ENCODE peak calls at places on chromosome 20, in seven cellular contexts. One of them, this sample, is unnamed.

GRCh38 chr20:24694157-24694726 is 224.8 kb downstream of the SYNDIG1 start:
- DNase-seq in H9: peak; percentile 9
- DNase-seq in IMR-90: no peak
- DNase-seq in neuronal stem cell: no peak
- DNase-seq in H1: peak; percentile 27
- DNase-seq in trophoblast cell: no peak
- DNase-seq in mesenchymal stem cell: no peak
- DNase-seq in this sample: no peak

GRCh38 chr20:20369353-20370086 is 1.6 kb downstream of the INSM1 start:
- DNase-seq in H9: peak; percentile 86
- DNase-seq in IMR-90: no peak
- DNase-seq in neuronal stem cell: no peak
- DNase-seq in H1: peak; percentile 78
- DNase-seq in trophoblast cell: no peak
- DNase-seq in mesenchymal stem cell: no peak
- DNase-seq in this sample: peak; percentile 41

GRCh38 chr20:17676942-17677341 is 5.1 kb downstream of the RRBP1 start:
- DNase-seq in H9: no peak
- DNase-seq in IMR-90: peak; percentile 39
- DNase-seq in neuronal stem cell: no peak
- DNase-seq in H1: no peak
- DNase-seq in trophoblast cell: no peak
- DNase-seq in mesenchymal stem cell: no peak
- DNase-seq in this sample: no peak

GRCh38 chr20:58192567-58192966 is 35.9 kb downstream of the ANKRD60 start:
- DNase-seq in H9: peak; percentile 50
- DNase-seq in IMR-90: no peak
- DNase-seq in neuronal stem cell: no peak
- DNase-seq in H1: peak; percentile 87
- DNase-seq in trophoblast cell: no peak
- DNase-seq in mesenchymal stem cell: no peak
- DNase-seq in this sample: no peak

GRCh38 chr20:25408890-25409289 is 1.4 kb downstream of the GINS1 start:
- DNase-seq in H9: no peak
- DNase-seq in IMR-90: no peak
- DNase-seq in neuronal stem cell: no peak
- DNase-seq in H1: no peak
- DNase-seq in trophoblast cell: no peak
- DNase-seq in mesenchymal stem cell: no peak
- DNase-seq in this sample: no peak

GRCh38 chr20:4953881-4954280 is 47.4 kb downstream of the SLC23A2 start:
- DNase-seq in H9: no peak
- DNase-seq in IMR-90: peak; percentile 44
- DNase-seq in neuronal stem cell: no peak
- DNase-seq in H1: no peak
- DNase-seq in trophoblast cell: no peak
- DNase-seq in mesenchymal stem cell: no peak
- DNase-seq in this sample: no peak

GRCh38 chr20:3935956-3936340 is 46.8 kb downstream of the PANK2 start:
- DNase-seq in H9: no peak
- DNase-seq in IMR-90: no peak
- DNase-seq in neuronal stem cell: no peak
- DNase-seq in H1: no peak
- DNase-seq in trophoblast cell: no peak
- DNase-seq in mesenchymal stem cell: no peak
- DNase-seq in this sample: no peak

GRCh38 chr20:62697468-62697912 is 11.1 kb upstream of the NTSR1 start:
- DNase-seq in H9: no peak
- DNase-seq in IMR-90: no peak
- DNase-seq in neuronal stem cell: no peak
- DNase-seq in H1: no peak
- DNase-seq in trophoblast cell: no peak
- DNase-seq in mesenchymal stem cell: no peak
- DNase-seq in this sample: no peak

GRCh38 chr20:60177080-60177479 is 218.9 kb downstream of the CDH26 start:
- DNase-seq in H9: no peak
- DNase-seq in IMR-90: no peak
- DNase-seq in neuronal stem cell: no peak
- DNase-seq in H1: no peak
- DNase-seq in trophoblast cell: no peak
- DNase-seq in mesenchymal stem cell: no peak
- DNase-seq in this sample: no peak
- H3K23ac ChIP-seq in H9: no peak overlapping the region
- H3K23ac ChIP-seq in IMR-90: no peak overlapping the region
- H3K23ac ChIP-seq in neuronal stem cell: no peak overlapping the region
- H3K23ac ChIP-seq in H1: no peak overlapping the region
- H3K23ac ChIP-seq in trophoblast cell: no peak overlapping the region
- H3K23ac ChIP-seq in mesenchymal stem cell: no peak overlapping the region
- H3K23ac ChIP-seq in this sample: no peak overlapping the region

DNA sequence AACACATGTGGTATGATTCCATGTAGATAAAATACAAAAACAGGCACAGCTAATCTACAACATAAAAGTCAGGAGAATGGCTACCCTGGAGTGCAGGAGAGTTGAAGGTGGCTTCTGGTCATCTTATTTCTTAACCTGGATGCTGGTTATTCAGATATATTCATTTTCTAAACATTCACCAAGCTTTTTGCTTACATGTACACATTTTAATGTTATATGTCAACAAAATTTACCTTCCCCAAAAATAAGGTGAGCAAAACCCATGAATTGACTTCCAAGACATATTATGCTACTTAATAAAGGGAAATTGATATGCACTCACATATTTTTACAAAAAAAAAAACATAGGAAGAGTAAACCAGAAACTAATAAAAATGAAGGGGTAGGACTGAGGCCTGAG is 50.6 kb downstream of the B4GALT5 start:
- DNase-seq in H9: no peak
- DNase-seq in IMR-90: no peak
- DNase-seq in neuronal stem cell: no peak
- DNase-seq in H1: no peak
- DNase-seq in trophoblast cell: no peak
- DNase-seq in mesenchymal stem cell: no peak
- DNase-seq in this sample: no peak
- H3K23ac ChIP-seq in H9: no peak overlapping the region
- H3K23ac ChIP-seq in IMR-90: no peak overlapping the region
- H3K23ac ChIP-seq in neuronal stem cell: no peak overlapping the region
- H3K23ac ChIP-seq in H1: no peak overlapping the region
- H3K23ac ChIP-seq in trophoblast cell: no peak overlapping the region
- H3K23ac ChIP-seq in mesenchymal stem cell: no peak overlapping the region
- H3K23ac ChIP-seq in this sample: no peak overlapping the region

GRCh38 chr20:9136114-9136513 is 67.2 kb downstream of the PLCB4 start:
- DNase-seq in H9: no peak
- DNase-seq in IMR-90: no peak
- DNase-seq in neuronal stem cell: no peak
- DNase-seq in H1: no peak
- DNase-seq in trophoblast cell: no peak
- DNase-seq in mesenchymal stem cell: no peak
- DNase-seq in this sample: no peak
- H3K23ac ChIP-seq in H9: no peak overlapping the region
- H3K23ac ChIP-seq in IMR-90: no peak overlapping the region
- H3K23ac ChIP-seq in neuronal stem cell: no peak overlapping the region
- H3K23ac ChIP-seq in H1: no peak overlapping the region
- H3K23ac ChIP-seq in trophoblast cell: no peak overlapping the region
- H3K23ac ChIP-seq in mesenchymal stem cell: no peak overlapping the region
- H3K23ac ChIP-seq in this sample: no peak overlapping the region

GRCh38 chr20:10603971-10604864 is 69.6 kb downstream of the JAG1 start:
- DNase-seq in H9: no peak
- DNase-seq in IMR-90: peak; percentile 94
- DNase-seq in neuronal stem cell: peak; percentile 70
- DNase-seq in H1: no peak
- DNase-seq in trophoblast cell: peak; percentile 15
- DNase-seq in mesenchymal stem cell: peak; percentile 92
- DNase-seq in this sample: no peak

GRCh38 chr20:10605547-10606195 is 68.1 kb downstream of the JAG1 start:
- DNase-seq in H9: no peak
- DNase-seq in IMR-90: no peak
- DNase-seq in neuronal stem cell: no peak
- DNase-seq in H1: no peak
- DNase-seq in trophoblast cell: no peak
- DNase-seq in mesenchymal stem cell: no peak
- DNase-seq in this sample: no peak

GRCh38 chr20:10604865-10605440 is 68.8 kb downstream of the JAG1 start:
- DNase-seq in H9: no peak
- DNase-seq in IMR-90: no peak
- DNase-seq in neuronal stem cell: no peak
- DNase-seq in H1: no peak
- DNase-seq in trophoblast cell: no peak
- DNase-seq in mesenchymal stem cell: no peak
- DNase-seq in this sample: no peak

GRCh38 chr20:10603378-10603777 is 70.4 kb downstream of the JAG1 start:
- DNase-seq in H9: no peak
- DNase-seq in IMR-90: no peak
- DNase-seq in neuronal stem cell: no peak
- DNase-seq in H1: no peak
- DNase-seq in trophoblast cell: no peak
- DNase-seq in mesenchymal stem cell: no peak
- DNase-seq in this sample: no peak

DNA sequence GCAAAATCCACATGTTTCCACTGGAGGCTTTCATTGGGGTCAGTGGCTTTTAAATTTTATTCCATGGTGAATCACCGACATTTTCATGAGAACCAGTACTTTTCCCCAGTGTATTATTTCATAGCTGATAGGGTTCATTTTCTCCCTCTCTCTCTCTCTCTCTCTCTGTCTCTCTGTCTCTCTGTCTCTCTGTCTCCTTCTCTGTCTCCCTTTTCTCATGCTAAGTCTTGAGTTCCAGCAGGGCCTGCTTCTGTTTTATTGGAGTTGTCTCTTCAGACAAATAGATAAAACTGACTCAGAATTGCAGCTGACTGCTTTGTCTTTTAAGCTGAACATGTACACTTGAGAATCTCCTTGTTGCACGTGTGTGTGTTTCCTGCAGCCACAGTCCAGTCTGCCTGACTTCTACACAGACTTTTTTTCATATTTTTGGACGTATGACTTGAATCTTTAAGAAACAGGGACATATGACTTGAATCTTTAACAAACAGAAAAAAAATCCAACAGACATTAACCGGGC is 71.6 kb downstream of the JAG1 start:
- DNase-seq in H9: no peak
- DNase-seq in IMR-90: no peak
- DNase-seq in neuronal stem cell: no peak
- DNase-seq in H1: no peak
- DNase-seq in trophoblast cell: no peak
- DNase-seq in mesenchymal stem cell: peak; percentile 61
- DNase-seq in this sample: no peak
- H3K23ac ChIP-seq in H9: no peak overlapping the region
- H3K23ac ChIP-seq in IMR-90: no peak overlapping the region
- H3K23ac ChIP-seq in neuronal stem cell: no peak overlapping the region
- H3K23ac ChIP-seq in H1: no peak overlapping the region
- H3K23ac ChIP-seq in trophoblast cell: no peak overlapping the region
- H3K23ac ChIP-seq in mesenchymal stem cell: no peak overlapping the region
- H3K23ac ChIP-seq in this sample: no peak overlapping the region

DNA sequence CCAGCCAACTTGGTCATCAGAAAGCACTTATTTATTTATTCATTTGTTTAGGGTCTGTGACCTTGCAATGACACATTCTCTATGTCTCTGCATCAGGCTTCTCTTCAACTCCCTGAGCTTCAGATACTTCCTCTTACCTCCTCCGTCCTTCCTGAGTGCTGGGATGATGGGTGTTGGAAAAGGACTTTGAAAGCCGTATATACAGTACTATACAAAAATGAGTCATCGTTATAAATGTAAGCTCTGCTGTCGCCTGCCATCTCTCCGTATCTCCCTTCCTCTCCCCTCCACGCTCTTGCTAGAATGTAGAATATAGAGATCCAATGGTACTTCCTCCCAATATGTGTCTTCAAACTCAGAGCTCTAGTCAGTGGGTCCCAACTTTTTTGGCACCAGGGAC is 91.9 kb upstream of the SALL4 start:
- DNase-seq in H9: no peak
- DNase-seq in IMR-90: no peak
- DNase-seq in neuronal stem cell: no peak
- DNase-seq in H1: no peak
- DNase-seq in trophoblast cell: no peak
- DNase-seq in mesenchymal stem cell: no peak
- DNase-seq in this sample: no peak
- H3K23ac ChIP-seq in H9: no peak overlapping the region
- H3K23ac ChIP-seq in IMR-90: no peak overlapping the region
- H3K23ac ChIP-seq in neuronal stem cell: no peak overlapping the region
- H3K23ac ChIP-seq in H1: no peak overlapping the region
- H3K23ac ChIP-seq in trophoblast cell: no peak overlapping the region
- H3K23ac ChIP-seq in mesenchymal stem cell: no peak overlapping the region
- H3K23ac ChIP-seq in this sample: no peak overlapping the region

GRCh38 chr20:60334936-60335335 is 376.7 kb downstream of the CDH26 start:
- DNase-seq in H9: no peak
- DNase-seq in IMR-90: no peak
- DNase-seq in neuronal stem cell: no peak
- DNase-seq in H1: no peak
- DNase-seq in trophoblast cell: peak; percentile 58
- DNase-seq in mesenchymal stem cell: no peak
- DNase-seq in this sample: no peak
- H3K23ac ChIP-seq in H9: no peak overlapping the region
- H3K23ac ChIP-seq in IMR-90: no peak overlapping the region
- H3K23ac ChIP-seq in neuronal stem cell: no peak overlapping the region
- H3K23ac ChIP-seq in H1: no peak overlapping the region
- H3K23ac ChIP-seq in trophoblast cell: no peak overlapping the region
- H3K23ac ChIP-seq in mesenchymal stem cell: no peak overlapping the region
- H3K23ac ChIP-seq in this sample: no peak overlapping the region

DNA sequence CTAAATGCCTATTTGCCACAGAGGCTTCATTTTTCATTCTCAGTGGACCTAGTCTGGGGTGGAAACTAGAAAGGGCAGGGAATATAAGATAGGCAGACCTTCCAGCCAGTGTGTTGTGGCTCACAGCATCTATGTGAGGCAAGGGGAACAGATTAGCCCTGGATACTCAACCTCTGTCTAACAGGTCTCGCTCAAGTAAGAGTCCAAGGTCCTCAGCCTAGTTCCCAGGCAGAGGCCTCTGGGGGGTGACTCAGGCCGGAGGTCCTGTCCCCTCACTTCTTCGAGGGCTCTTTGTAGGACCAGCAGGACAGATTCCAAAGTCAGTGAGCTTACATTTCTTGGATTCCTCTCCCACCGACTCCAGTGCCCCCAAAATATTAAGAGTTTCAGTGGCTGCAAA is 106.6 kb downstream of the ZMYND8 start:
- DNase-seq in H9: no peak
- DNase-seq in IMR-90: no peak
- DNase-seq in neuronal stem cell: no peak
- DNase-seq in H1: no peak
- DNase-seq in trophoblast cell: no peak
- DNase-seq in mesenchymal stem cell: no peak
- DNase-seq in this sample: no peak
- H3K23ac ChIP-seq in H9: no peak overlapping the region
- H3K23ac ChIP-seq in IMR-90: no peak overlapping the region
- H3K23ac ChIP-seq in neuronal stem cell: no peak overlapping the region
- H3K23ac ChIP-seq in H1: no peak overlapping the region
- H3K23ac ChIP-seq in trophoblast cell: no peak overlapping the region
- H3K23ac ChIP-seq in mesenchymal stem cell: no peak overlapping the region
- H3K23ac ChIP-seq in this sample: no peak overlapping the region

This sample was measured in mesendoderm.